ENCODE peak calls at places on chromosome X, in four cellular contexts. R, F, S and X are unnamed samples.

GRCh38 chrX:1394731-1395501 is 3.0 kb upstream of the SLC25A6 start:
- DNase-seq in S (no peak), R (peak; percentile 68), F (no peak), X (no peak)

GRCh38 chrX:79366888-79367749 is at the start of gene ITM2A:
- DNase-seq in S (peak; percentile 0), F (no peak), R (peak; percentile 67), X (no peak)

GRCh38 chrX:119502727-119503483 is 34.7 kb downstream of the SLC25A5 start:
- DNase-seq in R (no peak), F (peak; percentile 38), S (peak; percentile 1), X (no peak)

GRCh38 chrX:70168238-70169188 is 8.8 kb upstream of the DGAT2L6 start:
- DNase-seq in S (peak; percentile 34), R (no peak), F (peak; percentile 77), X (peak; percentile 25)

GRCh38 chrX:140050906-140051305 is 85.6 kb upstream of the CXorf66 start:
- DNase-seq in R (no peak), F (peak; percentile 15), S (no peak), X (no peak)

GRCh38 chrX:109635151-109635550 is 10.2 kb upstream of the KCNE5 start:
- DNase-seq in S (peak; percentile 31), F (peak; percentile 5), R (no peak), X (no peak)

GRCh38 chrX:153635788-153636668 is 11.0 kb upstream of the DUSP9 start:
- DNase-seq in S (peak; percentile 30), R (peak; percentile 28), F (no peak), X (peak; percentile 35)

GRCh38 chrX:31499120-31499519 is 427.3 kb upstream of the FTHL17 start:
- DNase-seq in S (peak; percentile 85), R (no peak), F (peak; percentile 42), X (no peak)

GRCh38 chrX:136339702-136340101 is 38.9 kb downstream of the ADGRG4 start:
- DNase-seq in F (no peak), R (no peak), S (no peak), X (no peak)

GRCh38 chrX:37993857-37994619 is 12.3 kb upstream of the SYTL5 start:
- DNase-seq in S (no peak), F (no peak), R (no peak), X (no peak)

GRCh38 chrX:126658447-126658846 is 105.8 kb upstream of the DCAF12L1 start:
- DNase-seq in F (no peak), R (no peak), S (no peak), X (no peak)

GRCh38 chrX:100659431-100660137 is 15.6 kb downstream of the SRPX2 start:
- DNase-seq in S (no peak), F (no peak), R (no peak), X (no peak)

GRCh38 chrX:155535866-155536265 is 76.9 kb downstream of the TMLHE start:
- DNase-seq in F (peak; percentile 6), R (no peak), S (no peak), X (no peak)

GRCh38 chrX:38277802-38278201 is 49.5 kb downstream of the RPGR start:
- DNase-seq in R (no peak), F (no peak), S (no peak), X (no peak)

GRCh38 chrX:30822068-30822671 is 66.9 kb downstream of the TAB3 start:
- DNase-seq in S (no peak), R (no peak), F (no peak), X (no peak)

GRCh38 chrX:87572911-87573310 is 55.3 kb downstream of the KLHL4 start:
- DNase-seq in F (no peak), R (no peak), S (no peak), X (no peak)

GRCh38 chrX:124232523-124233201 is 99.8 kb upstream of the TEX13D start:
- DNase-seq in R (no peak), F (no peak), S (no peak), X (no peak)

GRCh38 chrX:152949114-152949513 is 44.8 kb downstream of the PNMA5 start:
- DNase-seq in S (no peak), R (no peak), F (no peak), X (no peak)

GRCh38 chrX:95505721-95506120 is 1178.9 kb upstream of the DIAPH2 start:
- DNase-seq in S (no peak), R (no peak), F (no peak), X (peak; percentile 36)

GRCh38 chrX:107610667-107611066 is 17.6 kb upstream of the PRPS1 start:
- DNase-seq in F (peak; percentile 6), R (no peak), S (no peak), X (no peak)

GRCh38 chrX:120791013-120791643 is 84.5 kb downstream of the CT47B1 start:
- DNase-seq in R (peak; percentile 54), S (peak; percentile 70), F (peak; percentile 43), X (no peak)

GRCh38 chrX:19544693-19545305 is 29.5 kb upstream of the MAP3K15 start:
- DNase-seq in R (no peak), S (peak; percentile 43), F (peak; percentile 70), X (peak; percentile 52)

GRCh38 chrX:27555514-27555913 is 34.6 kb upstream of the DCAF8L2 start:
- DNase-seq in F (peak; percentile 40), S (peak; percentile 38), R (no peak), X (peak; percentile 35)

GRCh38 chrX:120022763-120023162 is 54.7 kb downstream of the RHOXF2B start:
- DNase-seq in S (no peak), F (no peak), R (no peak), X (no peak)

GRCh38 chrX:13013353-13014110 is 30.9 kb downstream of the FAM9C start:
- DNase-seq in R (no peak), S (no peak), F (no peak), X (no peak)
- H3K4me1 ChIP-seq in R (no peaks in the 10 kb centered on the region), S (peaks cover 3% of the 10 kb centered on the region), F (peaks cover 3% of the 10 kb centered on the region), X (peaks cover 25% of the 10 kb centered on the region)

GRCh38 chrX:66200855-66201795 is 37.1 kb downstream of the HEPH start:
- DNase-seq in S (no peak), R (no peak), F (peak; percentile 17), X (no peak)

GRCh38 chrX:66200050-66200664 is 36.1 kb downstream of the HEPH start:
- DNase-seq in F (no peak), S (no peak), R (no peak), X (no peak)

GRCh38 chrX:66203114-66203513 is 39.1 kb downstream of the HEPH start:
- DNase-seq in S (no peak), F (no peak), R (no peak), X (peak; percentile 26)
- H3K9me3 ChIP-seq in S (no peaks in the 10 kb centered on the region), F (no peaks in the 10 kb centered on the region), R (no peaks in the 10 kb centered on the region), X (no peaks in the 10 kb centered on the region)

GRCh38 chrX:80806557-80806956 is 3.1 kb downstream of the BRWD3 start:
- DNase-seq in F (no peak), R (no peak), S (no peak), X (no peak)
- H3K4me3 ChIP-seq in F (no peak overlapping the region), R (no peak overlapping the region), S (no peak overlapping the region), X (no peak overlapping the region)

DNA sequence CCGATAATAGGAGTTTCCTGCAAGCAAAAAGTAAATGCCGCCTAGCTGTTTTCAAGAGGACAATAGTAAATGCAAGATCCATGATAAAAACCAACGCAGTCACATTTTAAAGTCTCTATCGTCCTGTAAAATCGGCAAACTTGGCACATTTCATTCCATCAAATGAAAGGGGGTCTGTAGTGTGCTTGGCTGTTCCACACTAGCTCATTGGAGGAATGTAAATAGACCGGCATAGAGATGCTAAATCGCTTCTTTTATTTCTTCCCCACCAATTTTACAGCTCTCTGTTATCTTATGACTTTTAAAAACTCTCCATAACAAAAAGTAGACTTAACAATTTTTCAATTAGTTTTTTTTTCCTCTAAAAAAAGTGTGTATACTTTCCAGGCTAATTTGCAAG is 202.2 kb downstream of the NLGN4X start:
- DNase-seq in R (no peak), F (no peak), S (no peak), X (no peak)
- H3K4me1 ChIP-seq in R (no peaks in the 10 kb centered on the region), F (no peaks in the 10 kb centered on the region), S (no peaks in the 10 kb centered on the region), X (no peaks in the 10 kb centered on the region)

GRCh38 chrX:17167915-17168314 is 207.1 kb upstream of the NHS start:
- DNase-seq in F (no peak), R (no peak), S (no peak), X (no peak)

GRCh38 chrX:17164079-17164478 is 210.9 kb upstream of the NHS start:
- DNase-seq in S (no peak), R (no peak), F (no peak), X (no peak)

GRCh38 chrX:17161991-17162390 is 213.0 kb upstream of the NHS start:
- DNase-seq in S (no peak), F (no peak), R (no peak), X (no peak)

GRCh38 chrX:17160971-17161370 is 214.0 kb upstream of the NHS start:
- DNase-seq in R (no peak), S (no peak), F (no peak), X (no peak)

GRCh38 chrX:17164936-17165335 is 210.1 kb upstream of the NHS start:
- DNase-seq in F (no peak), R (no peak), S (no peak), X (no peak)
- H3K9me3 ChIP-seq in F (no peaks in the 10 kb centered on the region), R (peaks cover 48% of the 10 kb centered on the region), S (no peaks in the 10 kb centered on the region), X (no peaks in the 10 kb centered on the region)

GRCh38 chrX:148380614-148381561 is 119.5 kb upstream of the AFF2 start:
- DNase-seq in R (no peak), S (no peak), F (no peak), X (no peak)
- H3K4me3 ChIP-seq in R (no peak overlapping the region), S (no peak overlapping the region), F (no peak overlapping the region), X (no peak overlapping the region)

DNA sequence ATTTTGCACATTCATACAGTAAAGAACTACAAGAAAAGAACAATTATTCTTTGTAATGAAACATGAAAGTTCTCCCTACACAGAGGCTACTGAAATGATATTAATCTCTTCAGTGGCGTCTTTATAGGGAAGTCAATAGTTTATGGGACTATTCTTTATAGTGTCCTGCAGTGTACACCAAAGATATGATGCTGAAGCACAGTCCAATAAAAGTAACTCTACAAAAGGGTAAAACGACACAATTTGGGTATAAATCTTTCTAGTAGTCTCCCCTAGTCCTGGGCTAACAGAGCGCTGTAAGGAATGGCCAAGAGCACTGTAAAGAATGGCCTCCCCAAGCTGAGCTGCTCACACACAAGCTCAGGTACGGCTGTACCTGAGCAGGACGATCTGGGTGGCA is 101.1 kb upstream of the FUNDC1 start:
- DNase-seq in S (no peak), F (no peak), R (no peak), X (no peak)
- H3K4me1 ChIP-seq in S (no peaks in the 10 kb centered on the region), F (no peaks in the 10 kb centered on the region), R (no peaks in the 10 kb centered on the region), X (no peaks in the 10 kb centered on the region)